ENCODE peak calls at places on chromosomes 5 and 9, in four cellular contexts. One of them, this sample, is unnamed.

GRCh38 chr9:35313911-35314310 is 152.1 kb downstream of the UNC13B start:
- DNase-seq in mammary epithelial cell: no peak
- DNase-seq in keratinocyte: no peak
- DNase-seq in AG04449: no peak
- DNase-seq in this sample: no peak

GRCh38 chr5:97090944-97091343 is 51.5 kb downstream of the LIX1 start:
- DNase-seq in keratinocyte: no peak
- DNase-seq in mammary epithelial cell: no peak
- DNase-seq in AG04449: no peak
- DNase-seq in this sample: no peak

GRCh38 chr9:34328500-34328982 is 527 bp downstream of the KIF24 start:
- DNase-seq in keratinocyte: no peak
- DNase-seq in AG04449: no peak
- DNase-seq in mammary epithelial cell: no peak
- DNase-seq in this sample: no peak

GRCh38 chr5:82991678-82992323 is 85.4 kb downstream of the TMEM167A start:
- DNase-seq in keratinocyte: no peak
- DNase-seq in mammary epithelial cell: no peak
- DNase-seq in AG04449: no peak
- DNase-seq in this sample: no peak

GRCh38 chr5:115770466-115770865 is 46.0 kb downstream of the CDO1 start:
- DNase-seq in keratinocyte: no peak
- DNase-seq in AG04449: no peak
- DNase-seq in mammary epithelial cell: no peak
- DNase-seq in this sample: peak; percentile 10

GRCh38 chr9:86903461-86904010 is 43.8 kb downstream of the GAS1 start:
- DNase-seq in keratinocyte: no peak
- DNase-seq in mammary epithelial cell: no peak
- DNase-seq in AG04449: no peak
- DNase-seq in this sample: no peak

GRCh38 chr5:52989781-52990530 is 804 bp downstream of the ITGA2 start:
- DNase-seq in AG04449: no peak
- DNase-seq in mammary epithelial cell: no peak
- DNase-seq in keratinocyte: no peak
- DNase-seq in this sample: peak; percentile 29

GRCh38 chr9:78777747-78778146 is 480.8 kb downstream of the PSAT1 start:
- DNase-seq in keratinocyte: no peak
- DNase-seq in AG04449: no peak
- DNase-seq in mammary epithelial cell: no peak
- DNase-seq in this sample: no peak

GRCh38 chr9:36315283-36315682 is 57.0 kb upstream of the GNE start:
- DNase-seq in mammary epithelial cell: no peak
- DNase-seq in keratinocyte: no peak
- DNase-seq in AG04449: no peak
- DNase-seq in this sample: no peak

GRCh38 chr5:132086277-132086794 is 12.7 kb downstream of the CSF2 start:
- DNase-seq in AG04449: no peak
- DNase-seq in keratinocyte: peak; percentile 90
- DNase-seq in mammary epithelial cell: peak; percentile 94
- DNase-seq in this sample: no peak

GRCh38 chr5:36457511-36458260 is 148.7 kb upstream of the SLC1A3 start:
- DNase-seq in mammary epithelial cell: no peak
- DNase-seq in AG04449: no peak
- DNase-seq in keratinocyte: no peak
- DNase-seq in this sample: no peak

GRCh38 chr5:137752873-137753226 is 1.3 kb downstream of the HNRNPA0 start:
- DNase-seq in AG04449: no peak
- DNase-seq in keratinocyte: no peak
- DNase-seq in mammary epithelial cell: peak; percentile 11
- DNase-seq in this sample: no peak

GRCh38 chr5:94928891-94929290 is 310.4 kb downstream of the SLF1 start:
- DNase-seq in mammary epithelial cell: peak; percentile 32
- DNase-seq in AG04449: no peak
- DNase-seq in keratinocyte: no peak
- DNase-seq in this sample: no peak

GRCh38 chr5:90136952-90137528 is 272.5 kb downstream of the CETN3 start:
- DNase-seq in AG04449: no peak
- DNase-seq in keratinocyte: no peak
- DNase-seq in mammary epithelial cell: no peak
- DNase-seq in this sample: no peak

GRCh38 chr5:35285011-35285410 is 54.7 kb upstream of the PRLR start:
- DNase-seq in AG04449: no peak
- DNase-seq in keratinocyte: no peak
- DNase-seq in mammary epithelial cell: no peak
- DNase-seq in this sample: no peak

GRCh38 chr9:75146229-75146628 is 57.9 kb downstream of the OSTF1 start:
- DNase-seq in AG04449: no peak
- DNase-seq in mammary epithelial cell: peak; percentile 69
- DNase-seq in keratinocyte: no peak
- DNase-seq in this sample: no peak

GRCh38 chr5:91016954-91017690 is 366.0 kb downstream of the ARRDC3 start:
- DNase-seq in AG04449: no peak
- DNase-seq in mammary epithelial cell: peak; percentile 73
- DNase-seq in keratinocyte: no peak
- DNase-seq in this sample: no peak

GRCh38 chr5:63310644-63311043 is 651.6 kb downstream of the HTR1A start:
- DNase-seq in AG04449: no peak
- DNase-seq in mammary epithelial cell: no peak
- DNase-seq in keratinocyte: no peak
- DNase-seq in this sample: no peak

GRCh38 chr9:37739222-37739621 is 14.4 kb upstream of the TRMT10B start:
- DNase-seq in keratinocyte: no peak
- DNase-seq in mammary epithelial cell: no peak
- DNase-seq in AG04449: no peak
- DNase-seq in this sample: no peak

GRCh38 chr5:6468104-6468503 is 19.4 kb downstream of the UBE2QL1 start:
- DNase-seq in AG04449: no peak
- DNase-seq in mammary epithelial cell: no peak
- DNase-seq in keratinocyte: no peak
- DNase-seq in this sample: no peak

GRCh38 chr5:17477553-17478265 is 20.3 kb upstream of the TAF11L2 start:
- DNase-seq in AG04449: no peak
- DNase-seq in mammary epithelial cell: no peak
- DNase-seq in keratinocyte: no peak
- DNase-seq in this sample: no peak

GRCh38 chr5:77863181-77863580 is 87.0 kb upstream of the TBCA start:
- DNase-seq in keratinocyte: no peak
- DNase-seq in mammary epithelial cell: no peak
- DNase-seq in AG04449: no peak
- DNase-seq in this sample: no peak

GRCh38 chr5:179345429-179346321 is at the start of gene ADAMTS2:
- DNase-seq in mammary epithelial cell: no peak
- DNase-seq in keratinocyte: no peak
- DNase-seq in AG04449: no peak
- DNase-seq in this sample: no peak

GRCh38 chr5:154140381-154140780 is 50.2 kb upstream of the GALNT10 start:
- DNase-seq in AG04449: no peak
- DNase-seq in keratinocyte: no peak
- DNase-seq in mammary epithelial cell: no peak
- DNase-seq in this sample: no peak

GRCh38 chr9:3497406-3497805 is 28.4 kb downstream of the RFX3 start:
- DNase-seq in keratinocyte: no peak
- DNase-seq in mammary epithelial cell: peak; percentile 39
- DNase-seq in AG04449: peak; percentile 33
- DNase-seq in this sample: no peak

GRCh38 chr9:105693435-105694275 is 686 bp upstream of the TMEM38B start:
- DNase-seq in AG04449: no peak
- DNase-seq in mammary epithelial cell: peak; percentile 5
- DNase-seq in keratinocyte: no peak
- DNase-seq in this sample: peak; percentile 22

GRCh38 chr9:36471359-36471758 is 71.3 kb upstream of the RNF38 start:
- DNase-seq in mammary epithelial cell: no peak
- DNase-seq in AG04449: no peak
- DNase-seq in keratinocyte: no peak
- DNase-seq in this sample: no peak

GRCh38 chr9:27247756-27248155 is 49.2 kb downstream of the EQTN start:
- DNase-seq in AG04449: no peak
- DNase-seq in keratinocyte: peak; percentile 9
- DNase-seq in mammary epithelial cell: peak; percentile 56
- DNase-seq in this sample: peak; percentile 41

GRCh38 chr5:33049298-33049697 is 338.2 kb downstream of the NPR3 start:
- DNase-seq in keratinocyte: no peak
- DNase-seq in mammary epithelial cell: peak; percentile 56
- DNase-seq in AG04449: no peak
- DNase-seq in this sample: no peak

GRCh38 chr9:120845255-120845654 is 2.5 kb upstream of the PSMD5 start:
- DNase-seq in AG04449: no peak
- DNase-seq in mammary epithelial cell: no peak
- DNase-seq in keratinocyte: no peak
- DNase-seq in this sample: no peak

GRCh38 chr9:136899196-136899595 is 12.9 kb downstream of the TRAF2 start:
- DNase-seq in mammary epithelial cell: no peak
- DNase-seq in keratinocyte: no peak
- DNase-seq in AG04449: no peak
- DNase-seq in this sample: peak; percentile 96

GRCh38 chr9:110050925-110051355 is 157.0 kb downstream of the C9orf152 start:
- DNase-seq in keratinocyte: peak; percentile 67
- DNase-seq in mammary epithelial cell: peak; percentile 91
- DNase-seq in AG04449: peak; percentile 89
- DNase-seq in this sample: peak; percentile 82

GRCh38 chr9:112288029-112288428 is 45.4 kb downstream of the PTBP3 start:
- DNase-seq in mammary epithelial cell: peak; percentile 8
- DNase-seq in AG04449: peak; percentile 16
- DNase-seq in keratinocyte: no peak
- DNase-seq in this sample: no peak

GRCh38 chr5:35129921-35130485 is 82.3 kb upstream of the AGXT2 start:
- DNase-seq in mammary epithelial cell: peak; percentile 34
- DNase-seq in AG04449: no peak
- DNase-seq in keratinocyte: peak; percentile 30
- DNase-seq in this sample: peak; percentile 38

GRCh38 chr5:60701317-60701988 is 1.5 kb upstream of the DEPDC1B start:
- DNase-seq in mammary epithelial cell: peak; percentile 68
- DNase-seq in AG04449: no peak
- DNase-seq in keratinocyte: no peak
- DNase-seq in this sample: no peak

DNA sequence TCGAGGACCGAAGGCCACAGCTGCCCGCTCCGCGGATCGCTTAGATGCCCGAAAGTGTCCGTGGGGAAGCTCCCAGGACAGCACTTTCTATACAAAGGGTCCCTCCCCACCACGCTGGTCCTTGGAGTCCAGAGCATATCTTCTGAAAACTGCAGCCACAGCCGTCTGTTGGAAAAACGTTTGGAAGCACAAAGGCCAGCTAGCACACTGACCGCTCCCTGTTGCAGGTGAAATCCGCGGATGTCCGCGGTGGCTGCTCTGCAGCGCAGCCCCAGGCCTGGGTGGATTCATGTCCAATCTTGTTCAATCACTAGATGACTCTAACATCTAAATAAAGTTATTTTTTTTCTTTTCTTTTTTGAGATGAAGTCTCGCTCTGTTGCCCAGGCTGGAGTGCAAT is 32.8 kb upstream of the FANCC start:
- DNase-seq in keratinocyte: no peak
- DNase-seq in mammary epithelial cell: no peak
- DNase-seq in AG04449: no peak
- DNase-seq in this sample: no peak
- H3K4me3 ChIP-seq in keratinocyte: no peak overlapping the region
- H3K4me3 ChIP-seq in mammary epithelial cell: no peak overlapping the region
- H3K4me3 ChIP-seq in AG04449: no peak overlapping the region
- H3K4me3 ChIP-seq in this sample: no peak overlapping the region

GRCh38 chr5:113513384-113514262 is at the start of gene YTHDC2:
- DNase-seq in keratinocyte: no peak
- DNase-seq in AG04449: no peak
- DNase-seq in mammary epithelial cell: peak; percentile 79
- DNase-seq in this sample: peak; percentile 89
- TF ChIP-seq CTCF in keratinocyte: peak; percentile 20
- TF ChIP-seq CTCF in AG04449: peak; percentile 43
- TF ChIP-seq CTCF in mammary epithelial cell: peak; percentile 7
- TF ChIP-seq CTCF in this sample: peak; percentile 15

DNA sequence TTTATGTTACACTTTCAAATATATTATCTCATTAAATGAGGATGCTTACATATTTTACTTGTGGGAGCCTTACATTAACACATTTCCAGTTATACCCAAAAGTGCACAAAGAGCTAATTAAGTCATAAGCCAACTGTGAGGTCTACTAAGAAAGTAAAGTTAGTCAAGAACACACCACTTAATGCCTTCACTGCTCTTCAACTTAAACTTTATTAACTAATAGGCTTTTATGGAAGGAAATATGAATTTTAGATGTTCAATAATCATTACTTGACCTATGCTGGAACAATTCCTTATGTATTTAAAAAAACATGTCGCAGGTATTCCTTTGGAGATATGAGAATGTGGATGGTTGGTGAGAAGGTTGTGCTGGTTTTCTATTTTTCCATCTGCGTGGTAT is 3.4 kb downstream of the ST8SIA4 start:
- DNase-seq in keratinocyte: no peak
- DNase-seq in AG04449: no peak
- DNase-seq in mammary epithelial cell: no peak
- DNase-seq in this sample: peak; percentile 23
- H3K4me3 ChIP-seq in keratinocyte: no peak overlapping the region
- H3K4me3 ChIP-seq in AG04449: no peak overlapping the region
- H3K4me3 ChIP-seq in mammary epithelial cell: no peak overlapping the region
- H3K4me3 ChIP-seq in this sample: peak overlapping the region; percentile 79

GRCh38 chr5:119070578-119070827 is 384 bp upstream of the DMXL1 start:
- DNase-seq in AG04449: no peak
- DNase-seq in keratinocyte: peak; percentile 82
- DNase-seq in mammary epithelial cell: no peak
- DNase-seq in this sample: no peak

GRCh38 chr5:119072496-119072895 is 1.6 kb downstream of the DMXL1 start:
- DNase-seq in mammary epithelial cell: no peak
- DNase-seq in keratinocyte: no peak
- DNase-seq in AG04449: no peak
- DNase-seq in this sample: no peak

GRCh38 chr5:119074419-119074818 is 3.5 kb downstream of the DMXL1 start:
- DNase-seq in keratinocyte: no peak
- DNase-seq in mammary epithelial cell: no peak
- DNase-seq in AG04449: no peak
- DNase-seq in this sample: peak; percentile 72

GRCh38 chr5:119071573-119071874 is 637 bp downstream of the DMXL1 start:
- DNase-seq in keratinocyte: no peak
- DNase-seq in AG04449: no peak
- DNase-seq in mammary epithelial cell: no peak
- DNase-seq in this sample: no peak

GRCh38 chr5:119070828-119071572 is at the start of gene DMXL1:
- DNase-seq in mammary epithelial cell: peak; percentile 99
- DNase-seq in AG04449: peak; percentile 96
- DNase-seq in keratinocyte: peak; percentile 94
- DNase-seq in this sample: peak; percentile 99
- TF ChIP-seq CTCF in mammary epithelial cell: no peak
- TF ChIP-seq CTCF in AG04449: no peak
- TF ChIP-seq CTCF in keratinocyte: no peak
- TF ChIP-seq CTCF in this sample: no peak

DNA sequence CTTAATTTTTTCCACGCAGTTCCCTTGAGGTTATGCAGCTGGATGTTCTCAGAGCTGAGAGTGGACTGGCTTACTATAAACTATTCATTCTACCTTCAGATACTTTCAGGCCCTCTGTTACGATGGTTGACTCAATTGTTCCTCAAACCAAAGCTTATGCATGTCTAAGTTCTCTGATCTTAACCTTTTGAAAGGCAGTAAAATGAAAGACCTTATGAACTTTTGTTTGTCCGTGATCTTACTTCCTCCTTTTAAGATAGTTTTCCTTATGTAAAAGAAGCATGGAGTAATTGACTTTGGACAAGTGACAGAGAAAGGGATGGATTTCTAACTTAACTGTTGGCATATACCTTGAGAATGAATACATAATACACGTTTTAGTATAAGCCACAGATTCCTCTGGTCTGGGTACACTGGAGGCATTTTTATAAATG is 575.7 kb downstream of the PDE4D start:
- DNase-seq in keratinocyte: no peak
- DNase-seq in AG04449: no peak
- DNase-seq in mammary epithelial cell: no peak
- DNase-seq in this sample: no peak
- H3K4me3 ChIP-seq in keratinocyte: no peak overlapping the region
- H3K4me3 ChIP-seq in AG04449: no peak overlapping the region
- H3K4me3 ChIP-seq in mammary epithelial cell: no peak overlapping the region
- H3K4me3 ChIP-seq in this sample: no peak overlapping the region